ENCODE peak calls at places on chromosomes 3 and 15, in eight cellular contexts. T, Y, L, D, V, P, H and N are unnamed samples.

GRCh38 chr15:45980376-45980775 is 345.5 kb downstream of the SQOR start:
- DNase-seq in T (no peak), Y (no peak), L (no peak), D (no peak), V (no peak), P (no peak), H (peak; percentile 12), N (no peak)

GRCh38 chr3:79729096-79729495 is 38.7 kb downstream of the ROBO1 start:
- DNase-seq in T (peak; percentile 56), Y (peak; percentile 53), L (peak; percentile 85), D (no peak), V (peak; percentile 41), P (no peak), H (no peak), N (no peak)

GRCh38 chr3:179653777-179654117 is 907 bp downstream of the USP13 start:
- DNase-seq in T (no peak), Y (no peak), L (peak; percentile 19), D (no peak), V (no peak), P (peak; percentile 88), H (no peak), N (no peak)

GRCh38 chr3:115825046-115825445 is 201.7 kb downstream of the GAP43 start:
- DNase-seq in T (peak; percentile 96), Y (peak; percentile 38), L (peak; percentile 57), D (no peak), V (peak; percentile 95), P (no peak), H (peak; percentile 59), N (no peak)

GRCh38 chr15:100338971-100339444 is 2.8 kb downstream of the ADAMTS17 start:
- DNase-seq in T (peak; percentile 79), Y (peak; percentile 49), L (peak; percentile 67), D (peak; percentile 79), V (peak; percentile 72), P (peak; percentile 89), H (peak; percentile 71), N (no peak)

GRCh38 chr3:103127737-103128136 is 692.9 kb downstream of the ZPLD1 start:
- DNase-seq in T (peak; percentile 58), Y (no peak), L (no peak), D (no peak), V (peak; percentile 46), P (no peak), H (peak; percentile 36), N (no peak)

GRCh38 chr3:33030802-33031201 is 66.1 kb downstream of the GLB1 start:
- DNase-seq in T (no peak), Y (no peak), L (no peak), D (no peak), V (no peak), P (no peak), H (no peak), N (no peak)

GRCh38 chr3:188400494-188401243 is 246.7 kb downstream of the LPP start:
- DNase-seq in T (no peak), Y (no peak), L (no peak), D (no peak), V (no peak), P (no peak), H (no peak), N (no peak)

GRCh38 chr15:80584561-80584964 is 110.5 kb upstream of the ABHD17C start:
- DNase-seq in T (no peak), Y (no peak), L (no peak), D (no peak), V (no peak), P (peak; percentile 68), H (no peak), N (no peak)

GRCh38 chr15:71448688-71449114 is 333.4 kb downstream of the THSD4 start:
- DNase-seq in T (peak; percentile 53), Y (peak; percentile 80), L (peak; percentile 70), D (no peak), V (peak; percentile 42), P (no peak), H (peak; percentile 79), N (no peak)

GRCh38 chr3:52531636-52532516 is 1.8 kb downstream of the NT5DC2 start:
- DNase-seq in T (no peak), Y (peak; percentile 8), L (no peak), D (no peak), V (no peak), P (peak; percentile 86), H (no peak), N (no peak)

GRCh38 chr3:134904796-134905646 is 110.0 kb downstream of the EPHB1 start:
- DNase-seq in T (peak; percentile 40), Y (no peak), L (no peak), D (no peak), V (peak; percentile 23), P (peak; percentile 76), H (no peak), N (no peak)

GRCh38 chr3:125582707-125583106 is 12.6 kb downstream of the OSBPL11 start:
- DNase-seq in T (no peak), Y (peak; percentile 12), L (no peak), D (no peak), V (no peak), P (no peak), H (no peak), N (no peak)

GRCh38 chr15:96336643-96337353 is 6.3 kb downstream of the NR2F2 start:
- DNase-seq in T (peak; percentile 45), Y (peak; percentile 48), L (peak; percentile 19), D (no peak), V (peak; percentile 31), P (peak; percentile 81), H (no peak), N (no peak)

GRCh38 chr15:38130739-38131498 is 121.7 kb upstream of the SPRED1 start:
- DNase-seq in T (peak; percentile 97), Y (peak; percentile 99), L (peak; percentile 88), D (no peak), V (peak; percentile 96), P (peak; percentile 96), H (peak; percentile 88), N (peak; percentile 87)

GRCh38 chr15:99487337-99487730 is 78.5 kb upstream of the MEF2A start:
- DNase-seq in T (no peak), Y (no peak), L (no peak), D (no peak), V (no peak), P (peak; percentile 39), H (no peak), N (no peak)

GRCh38 chr3:45848392-45848791 is 6.5 kb upstream of the LZTFL1 start:
- DNase-seq in T (no peak), Y (no peak), L (no peak), D (no peak), V (no peak), P (no peak), H (no peak), N (no peak)

GRCh38 chr15:27851811-27852210 is 247.3 kb downstream of the OCA2 start:
- DNase-seq in T (no peak), Y (no peak), L (no peak), D (no peak), V (no peak), P (peak; percentile 52), H (no peak), N (no peak)

GRCh38 chr15:47507221-47507985 is 209.9 kb upstream of the SEMA6D start:
- DNase-seq in T (no peak), Y (no peak), L (no peak), D (no peak), V (no peak), P (no peak), H (no peak), N (no peak)

GRCh38 chr3:129425619-129426018 is 2.8 kb downstream of the EFCAB12 start:
- DNase-seq in T (no peak), Y (no peak), L (no peak), D (no peak), V (no peak), P (no peak), H (no peak), N (no peak)

GRCh38 chr3:122074621-122075265 is 19.6 kb downstream of the CD86 start:
- DNase-seq in T (no peak), Y (no peak), L (no peak), D (no peak), V (no peak), P (no peak), H (no peak), N (no peak)

DNA sequence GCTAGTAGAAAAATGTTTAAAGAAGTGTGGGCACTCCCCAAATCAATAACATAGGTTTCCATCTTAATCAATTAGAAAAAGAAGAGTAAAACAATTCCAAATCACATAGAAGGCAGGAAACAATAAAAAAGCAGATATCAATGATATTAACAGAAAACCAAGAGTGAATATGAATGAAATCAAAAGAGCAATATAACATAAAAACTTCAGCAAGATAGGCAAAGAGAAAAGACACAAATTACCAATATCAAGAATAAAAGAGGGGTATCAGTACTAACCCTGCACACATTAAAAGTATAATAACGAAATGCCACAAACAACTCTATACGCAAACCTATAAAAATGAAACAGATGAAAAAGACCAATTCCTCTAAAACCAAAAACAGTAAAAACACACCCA is 19.6 kb downstream of the DMXL2 start:
- DNase-seq in T (no peak), Y (no peak), L (no peak), D (no peak), V (no peak), P (no peak), H (no peak), N (no peak)
- H3K4me3 ChIP-seq in T (no peak overlapping the region), Y (no peak overlapping the region), L (no peak overlapping the region), D (no peak overlapping the region), V (no peak overlapping the region), P (no peak overlapping the region), H (no peak overlapping the region), N (no peak overlapping the region)

GRCh38 chr15:31390029-31390428 is 63.4 kb downstream of the KLF13 start:
- DNase-seq in T (no peak), Y (no peak), L (no peak), D (peak; percentile 35), V (no peak), P (peak; percentile 36), H (no peak), N (no peak)
- TF ChIP-seq CTCF in T (no peak), Y (no peak), L (no peak), D (no peak), V (no peak), P (no peak), H (no peak), N (no peak)

DNA sequence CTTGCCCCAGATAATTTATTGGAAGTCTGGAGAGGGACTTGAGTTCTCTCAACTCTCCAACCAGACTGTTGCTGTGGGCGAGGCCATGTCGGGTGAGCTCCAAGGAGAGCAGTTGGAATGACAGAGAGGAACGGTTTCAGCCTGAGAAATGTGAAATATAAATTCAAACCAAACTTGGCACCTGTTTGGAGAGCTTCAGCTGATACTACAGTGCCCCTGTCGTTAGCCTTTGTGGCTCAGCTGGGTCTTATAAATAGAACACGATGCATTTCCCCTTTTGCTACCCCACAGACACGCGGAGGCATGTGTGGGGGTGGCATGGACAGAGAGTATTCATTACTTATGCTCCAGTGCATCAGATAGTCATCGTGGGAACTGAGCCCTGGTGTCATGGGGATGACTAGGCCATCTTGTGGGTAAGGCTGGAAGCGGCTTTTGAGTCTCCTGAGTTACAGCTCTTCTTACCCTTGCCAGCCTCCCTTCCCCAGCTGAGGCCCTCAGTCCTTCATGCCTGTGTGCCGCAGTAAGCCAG is 15.6 kb downstream of the SMAD3 start:
- DNase-seq in T (peak; percentile 90), Y (peak; percentile 82), L (peak; percentile 76), D (no peak), V (peak; percentile 90), P (no peak), H (no peak), N (no peak)
- H3K4me3 ChIP-seq in T (peak overlapping the region; percentile 12), Y (no peak overlapping the region), L (no peak overlapping the region), D (no peak overlapping the region), V (no peak overlapping the region), P (no peak overlapping the region), H (no peak overlapping the region), N (no peak overlapping the region)

DNA sequence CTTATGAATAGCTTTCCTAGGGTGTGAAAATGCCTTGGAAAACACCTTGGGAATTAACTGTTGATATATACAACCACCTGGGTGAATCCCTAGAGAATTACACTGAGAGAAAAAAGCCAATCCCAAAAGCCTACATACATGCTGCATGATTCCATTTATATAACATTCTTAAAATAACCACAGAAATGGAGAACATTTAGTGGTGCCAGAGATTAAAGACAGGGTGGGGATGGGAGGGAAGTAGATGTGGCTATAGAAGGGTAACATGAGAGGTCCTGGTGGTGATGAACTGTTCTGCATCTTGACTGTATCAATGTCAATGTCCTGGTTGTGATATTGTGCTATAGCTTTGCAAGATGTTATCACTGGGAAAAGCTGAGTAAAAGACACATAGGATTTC is 291.0 kb downstream of the CLSTN2 start:
- DNase-seq in T (peak; percentile 13), Y (no peak), L (no peak), D (no peak), V (no peak), P (no peak), H (no peak), N (no peak)
- TF ChIP-seq CTCF in T (no peak), Y (no peak), L (no peak), D (no peak), V (no peak), P (no peak), H (no peak), N (no peak)